ENCODE peak calls at places on chromosomes 2 and 18, in five cellular contexts. W is midbrain; N is NCI-H774; Z is dorsolateral prefrontal cortex; K is stimulated activated CD4-positive, alpha-beta T cell treated with anti-CD3 and anti-CD28 coated beads, Interleukin-4, amount 100 ng/mL, for 24 hours. B is an unnamed sample.

GRCh38 chr18:78786776-78787175 is 192.8 kb upstream of the SALL3 start:
- DNase-seq in N (no peak), W (no peak), K (no peak), Z (no peak), B (no peak)

GRCh38 chr2:240018071-240018750 is 6.9 kb downstream of the NDUFA10 start:
- DNase-seq in K (no peak), N (no peak), W (no peak), Z (no peak), B (peak; percentile 29)

GRCh38 chr2:227921648-227922047 is 50.2 kb downstream of the DAW1 start:
- DNase-seq in K (no peak), N (no peak), W (no peak), Z (no peak), B (no peak)

GRCh38 chr2:36967236-36967876 is 1.0 kb upstream of the STRN start:
- DNase-seq in W (no peak), N (no peak), Z (no peak), K (no peak), B (no peak)

GRCh38 chr18:63299837-63300787 is 19.5 kb downstream of the BCL2 start:
- DNase-seq in K (peak; percentile 68), N (no peak), Z (no peak), W (no peak), B (no peak)

GRCh38 chr2:120552800-120553471 is 182.7 kb upstream of the GLI2 start:
- DNase-seq in Z (no peak), K (no peak), N (peak; percentile 76), W (peak; percentile 72), B (peak; percentile 69)

GRCh38 chr18:79575891-79576685 is 103.5 kb upstream of the CTDP1 start:
- DNase-seq in Z (no peak), K (no peak), N (no peak), W (no peak), B (no peak)

GRCh38 chr2:207341816-207342215 is 176.1 kb upstream of the KLF7 start:
- DNase-seq in W (no peak), Z (no peak), K (no peak), N (no peak), B (no peak)

GRCh38 chr2:238320648-238321281 is 447 bp downstream of the TRAF3IP1 start:
- DNase-seq in N (no peak), K (no peak), Z (no peak), W (no peak), B (no peak)

GRCh38 chr2:226220511-226220910 is 579.1 kb downstream of the IRS1 start:
- DNase-seq in W (no peak), Z (no peak), K (no peak), N (no peak), B (no peak)

B was measured in head of caudate nucleus.